ENCODE peak calls at places on chromosomes 4 and X, in eight cellular contexts. X is activated CD4-positive, CD25-positive, alpha-beta regulatory T cell; O is stimulated activated CD4-positive, alpha-beta T cell treated with anti-CD3 and anti-CD28 coated beads, Interleukin-2, amount 100 ng/mL, for 48 hours; F is mucosa of descending colon; V is stimulated activated CD8-positive, alpha-beta memory T cell treated with anti-CD3 and anti-CD28 coated beads, Interleukin-4, amount 100 ng/mL, for 4 hours; Q is activated CD4-positive, alpha-beta T cell treated with anti-CD3 and anti-CD28 coated beads for 48 hours; N is foreskin fibroblast; E is T1000. W is an unnamed sample.

GRCh38 chr4:53192017-53192416 is 173.8 kb downstream of the SCFD2 start:
- DNase-seq in V (no peak), X (no peak), N (no peak), E (no peak), Q (no peak), O (no peak), F (no peak), W (no peak)

GRCh38 chr4:63919636-63920365 is 489.4 kb downstream of the TECRL start:
- DNase-seq in F (no peak), N (no peak), O (no peak), X (no peak), Q (no peak), E (no peak), V (no peak), W (no peak)

GRCh38 chrX:13128104-13128503 is 83.7 kb upstream of the FAM9C start:
- DNase-seq in F (no peak), V (no peak), N (no peak), O (no peak), X (no peak), E (no peak), Q (no peak), W (peak)

GRCh38 chr4:128707864-128708263 is 101.6 kb upstream of the JADE1 start:
- DNase-seq in V (no peak), F (no peak), X (no peak), N (peak), O (no peak), E (no peak), Q (no peak), W (no peak)

GRCh38 chrX:148417934-148418333 is 82.5 kb upstream of the AFF2 start:
- DNase-seq in O (no peak), E (peak), N (no peak), F (no peak), V (no peak), Q (no peak), X (no peak), W (no peak)

GRCh38 chr4:70754470-70754869 is 32.7 kb downstream of the RUFY3 start:
- DNase-seq in O (no peak), X (no peak), F (no peak), N (no peak), E (no peak), V (no peak), Q (no peak), W (no peak)

GRCh38 chr4:121789960-121790829 is 10.9 kb upstream of the EXOSC9 start:
- DNase-seq in X (no peak), E (no peak), Q (no peak), N (peak), O (no peak), F (no peak), V (no peak), W (peak)

GRCh38 chr4:65670331-65671031 is at the start of gene EPHA5:
- DNase-seq in X (no peak), E (peak), Q (peak), N (peak), V (no peak), O (no peak), F (peak), W (peak)

GRCh38 chr4:47061435-47061834 is 30.1 kb downstream of the GABRB1 start:
- DNase-seq in Q (no peak), X (no peak), F (no peak), E (no peak), N (no peak), O (no peak), V (no peak), W (peak)

GRCh38 chr4:13633671-13634070 is 6.1 kb upstream of the BOD1L1 start:
- DNase-seq in Q (no peak), N (no peak), E (no peak), V (no peak), F (no peak), O (no peak), X (no peak), W (no peak)

GRCh38 chr4:98204236-98204553 is 57.0 kb upstream of the RAP1GDS1 start:
- DNase-seq in X (no peak), Q (no peak), F (no peak), E (no peak), O (no peak), V (no peak), N (no peak), W (no peak)

GRCh38 chrX:81316163-81316562 is 114.3 kb downstream of the SH3BGRL start:
- DNase-seq in Q (no peak), F (no peak), O (no peak), E (no peak), X (no peak), N (no peak), V (no peak), W (no peak)

W was measured in HCEC 1CT.